ENCODE peak calls at places on chromosomes 4 and X, in ten cellular contexts. I is HCT116, H is upper lobe of left lung, U is sigmoid colon, K is transverse colon, X is endothelial cell of umbilical vein, N is stomach, O is GM23338, S is Panc1, J is K562. Y is an unnamed sample. For H3K27me3, the result is how much of the 10 kb centered on the place peaks cover.

GRCh38 chrX:108435261-108435660 is 3.0 kb downstream of the COL4A6 start:
- DNase-seq in I (no peak), H (no peak), U (no peak), K (no peak), X (no peak), N (no peak), O (no peak), S (no peak), J (no peak), Y (no peak)

GRCh38 chr4:1041936-1042330 is 30.5 kb downstream of the FGFRL1 start:
- DNase-seq in I (no peak), H (no peak), U (no peak), K (no peak), X (no peak), N (no peak), O (no peak), S (no peak), J (no peak), Y (no peak)

GRCh38 chrX:68693481-68694410 is 46.3 kb downstream of the STARD8 start:
- DNase-seq in I (no peak), H (peak), U (peak), K (peak), X (peak), N (peak), O (peak), S (no peak), J (peak), Y (no peak)

GRCh38 chrX:26915064-26915463 is 548.1 kb downstream of the PPP4R3C start:
- DNase-seq in I (no peak), H (no peak), U (no peak), K (no peak), X (peak), N (no peak), O (no peak), S (no peak), J (no peak), Y (no peak)

GRCh38 chr4:165359501-165359900 is 19.3 kb upstream of the CPE start:
- DNase-seq in I (no peak), H (no peak), U (no peak), K (no peak), X (no peak), N (no peak), O (no peak), S (no peak), J (no peak), Y (no peak)

GRCh38 chr4:180617203-180617602 is 1626.0 kb upstream of the TENM3 start:
- DNase-seq in I (no peak), H (no peak), U (no peak), K (no peak), X (no peak), N (no peak), O (peak), S (no peak), J (no peak), Y (no peak)

GRCh38 chr4:165234766-165235165 is 27.4 kb downstream of the KLHL2 start:
- DNase-seq in I (no peak), H (no peak), U (no peak), K (no peak), X (no peak), N (no peak), O (no peak), S (no peak), J (no peak), Y (no peak)

GRCh38 chr4:176778063-176778462 is 14.7 kb downstream of the VEGFC start:
- DNase-seq in I (no peak), H (no peak), U (no peak), K (no peak), X (peak), N (no peak), O (no peak), S (no peak), J (no peak), Y (no peak)

GRCh38 chrX:115892787-115893671 is 277.5 kb upstream of the AGTR2 start:
- DNase-seq in I (peak), H (peak), U (peak), K (peak), X (no peak), N (peak), O (peak), S (no peak), J (peak), Y (peak)

GRCh38 chr4:81237791-81238190 is 22.8 kb upstream of the PRKG2 start:
- DNase-seq in I (no peak), H (no peak), U (no peak), K (no peak), X (no peak), N (no peak), O (no peak), S (no peak), J (no peak), Y (no peak)

GRCh38 chr4:124322234-124322831 is 390.2 kb downstream of the ANKRD50 start:
- DNase-seq in I (peak), H (no peak), U (no peak), K (no peak), X (peak), N (no peak), O (peak), S (peak), J (peak), Y (no peak)

GRCh38 chr4:105843941-105844340 is 51.3 kb upstream of the NPNT start:
- DNase-seq in I (no peak), H (no peak), U (no peak), K (no peak), X (no peak), N (no peak), O (no peak), S (no peak), J (no peak), Y (no peak)

GRCh38 chr4:127525585-127525984 is 107.2 kb upstream of the INTU start:
- DNase-seq in I (no peak), H (no peak), U (no peak), K (no peak), X (no peak), N (no peak), O (no peak), S (no peak), J (peak), Y (no peak)

GRCh38 chrX:103640401-103641155 is 11.8 kb downstream of the TCEAL1 start:
- DNase-seq in I (no peak), H (no peak), U (no peak), K (no peak), X (peak), N (no peak), O (no peak), S (no peak), J (no peak), Y (no peak)

GRCh38 chr4:42167709-42168108 is 15.3 kb upstream of the BEND4 start:
- DNase-seq in I (no peak), H (no peak), U (no peak), K (no peak), X (no peak), N (no peak), O (no peak), S (no peak), J (no peak), Y (no peak)

GRCh38 chr4:3283916-3284315 is 8.9 kb upstream of the RGS12 start:
- DNase-seq in I (no peak), H (peak), U (no peak), K (no peak), X (no peak), N (peak), O (no peak), S (no peak), J (no peak), Y (peak)

GRCh38 chr4:105061136-105061696 is 85.5 kb upstream of the TET2 start:
- DNase-seq in I (peak), H (peak), U (no peak), K (peak), X (peak), N (no peak), O (peak), S (no peak), J (no peak), Y (no peak)

GRCh38 chr4:123640271-123640670 is 243.7 kb downstream of the SPRY1 start:
- DNase-seq in I (no peak), H (no peak), U (no peak), K (no peak), X (peak), N (no peak), O (no peak), S (no peak), J (no peak), Y (no peak)

GRCh38 chrX:9537781-9538180 is 72.9 kb downstream of the TBL1X start:
- DNase-seq in I (no peak), H (no peak), U (no peak), K (no peak), X (no peak), N (no peak), O (no peak), S (no peak), J (no peak), Y (no peak)

GRCh38 chrX:39296472-39296871 is 495.2 kb downstream of the MID1IP1 start:
- DNase-seq in I (no peak), H (no peak), U (no peak), K (no peak), X (no peak), N (no peak), O (no peak), S (no peak), J (no peak), Y (no peak)

GRCh38 chr4:117429506-117429905 is 344.1 kb upstream of the TRAM1L1 start:
- DNase-seq in I (no peak), H (no peak), U (no peak), K (no peak), X (no peak), N (no peak), O (no peak), S (no peak), J (no peak), Y (no peak)

GRCh38 chr4:98166025-98166730 is 22.9 kb upstream of the STPG2 start:
- DNase-seq in I (peak), H (peak), U (no peak), K (no peak), X (no peak), N (peak), O (no peak), S (no peak), J (no peak), Y (peak)

GRCh38 chrX:15673970-15674369 is 9.4 kb upstream of the CLTRN start:
- DNase-seq in I (no peak), H (no peak), U (no peak), K (no peak), X (no peak), N (no peak), O (no peak), S (no peak), J (no peak), Y (no peak)

GRCh38 chrX:75327607-75328006 is 53.7 kb downstream of the UPRT start:
- DNase-seq in I (no peak), H (no peak), U (no peak), K (no peak), X (no peak), N (no peak), O (no peak), S (no peak), J (no peak), Y (no peak)

GRCh38 chrX:136747003-136747986 is 33.4 kb downstream of the ARHGEF6 start:
- DNase-seq in I (no peak), H (peak), U (no peak), K (no peak), X (no peak), N (no peak), O (no peak), S (no peak), J (no peak), Y (no peak)

GRCh38 chrX:9003041-9003440 is 30.9 kb downstream of the FAM9B start:
- DNase-seq in I (no peak), H (no peak), U (no peak), K (no peak), X (no peak), N (no peak), O (no peak), S (no peak), J (no peak), Y (no peak)

GRCh38 chrX:29285670-29286069 is 698.4 kb downstream of the IL1RAPL1 start:
- DNase-seq in I (no peak), H (no peak), U (no peak), K (no peak), X (no peak), N (no peak), O (no peak), S (no peak), J (no peak), Y (no peak)

GRCh38 chr4:123866796-123867195 is 470.2 kb downstream of the SPRY1 start:
- DNase-seq in I (no peak), H (no peak), U (no peak), K (no peak), X (no peak), N (no peak), O (no peak), S (no peak), J (no peak), Y (no peak)

GRCh38 chrX:110397353-110397752 is 38.7 kb downstream of the RTL9 start:
- DNase-seq in I (no peak), H (no peak), U (no peak), K (no peak), X (no peak), N (no peak), O (no peak), S (no peak), J (no peak), Y (no peak)

GRCh38 chrX:20361890-20362262 is 95.2 kb upstream of the RPS6KA3 start:
- DNase-seq in I (no peak), H (peak), U (no peak), K (no peak), X (no peak), N (no peak), O (no peak), S (no peak), J (no peak), Y (no peak)

GRCh38 chr4:123559955-123560669 is 163.5 kb downstream of the SPRY1 start:
- DNase-seq in I (no peak), H (no peak), U (no peak), K (no peak), X (peak), N (no peak), O (peak), S (no peak), J (no peak), Y (no peak)

DNA sequence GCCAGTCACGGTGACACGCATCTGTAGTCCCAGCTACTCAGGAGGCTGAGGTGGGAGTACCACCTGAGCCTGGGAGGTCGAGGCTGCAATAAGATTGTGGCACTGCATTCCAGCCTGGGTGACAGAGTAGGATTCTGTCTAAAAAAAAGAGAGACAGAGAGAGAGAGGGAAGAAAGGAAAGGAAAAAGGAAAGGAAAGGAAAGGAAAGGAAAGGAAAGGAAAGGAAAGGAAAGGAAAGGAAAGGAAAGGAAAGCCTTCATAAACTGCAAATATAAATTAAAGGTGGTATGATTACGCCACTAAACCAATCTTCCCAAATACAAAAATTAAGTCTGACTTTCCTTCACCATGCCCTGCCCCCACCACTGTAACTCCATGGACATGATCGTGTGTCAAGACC is 259.3 kb upstream of the GATB start:
- DNase-seq in I (no peak), H (no peak), U (no peak), K (no peak), X (no peak), N (no peak), O (no peak), S (no peak), J (no peak), Y (no peak)
- TF ChIP-seq POLR2AphosphoS5 in I (no peak), H (no peak), U (no peak), K (no peak), X (no peak), N (no peak), O (no peak), S (no peak), J (no peak), Y (no peak)

DNA sequence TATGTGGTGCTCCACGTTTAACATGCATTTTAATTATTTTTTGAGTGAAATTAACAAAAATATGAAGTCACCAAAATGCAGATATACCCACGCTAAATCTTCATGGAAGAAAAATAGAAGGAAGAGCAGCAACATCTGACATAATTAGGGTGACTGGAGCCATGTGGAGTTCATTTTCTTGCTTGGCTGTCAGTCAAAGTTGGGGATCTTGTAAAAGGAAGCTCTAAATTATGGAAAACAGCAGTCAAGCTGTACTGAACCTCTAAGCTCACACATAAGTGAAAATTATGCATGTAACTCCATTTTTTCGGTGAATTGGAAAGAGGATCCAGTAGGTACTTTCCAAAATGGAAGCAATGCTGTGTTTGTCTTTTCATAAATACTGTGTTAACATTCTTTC is 9.7 kb upstream of the PDGFC start:
- DNase-seq in I (no peak), H (no peak), U (no peak), K (no peak), X (no peak), N (no peak), O (no peak), S (no peak), J (no peak), Y (no peak)
- H3K27me3 ChIP-seq in I (under half), H (under half), U (under half), K (under half), X (under half), N (under half), O (under half), S (under half), J (under half), Y (under half)

GRCh38 chr4:139227729-139228404 is 50.8 kb upstream of the ELF2 start:
- DNase-seq in I (peak), H (no peak), U (no peak), K (no peak), X (no peak), N (no peak), O (peak), S (no peak), J (peak), Y (no peak)
- TF ChIP-seq CTCF in I (peak), H (peak), U (no peak), K (no peak), X (peak), N (no peak), O (peak), S (peak), J (peak), Y (no peak)

GRCh38 chr4:159269956-159270355 is 167.1 kb downstream of the RAPGEF2 start:
- DNase-seq in I (no peak), H (no peak), U (no peak), K (no peak), X (no peak), N (no peak), O (no peak), S (no peak), J (no peak), Y (no peak)

GRCh38 chr4:159268607-159269006 is 165.7 kb downstream of the RAPGEF2 start:
- DNase-seq in I (no peak), H (no peak), U (no peak), K (no peak), X (no peak), N (no peak), O (no peak), S (no peak), J (no peak), Y (no peak)

GRCh38 chr4:159267940-159268327 is 165.1 kb downstream of the RAPGEF2 start:
- DNase-seq in I (no peak), H (no peak), U (no peak), K (no peak), X (no peak), N (no peak), O (no peak), S (no peak), J (no peak), Y (no peak)

GRCh38 chr4:159267023-159267939 is 164.4 kb downstream of the RAPGEF2 start:
- DNase-seq in I (no peak), H (no peak), U (no peak), K (no peak), X (peak), N (no peak), O (no peak), S (no peak), J (no peak), Y (no peak)

DNA sequence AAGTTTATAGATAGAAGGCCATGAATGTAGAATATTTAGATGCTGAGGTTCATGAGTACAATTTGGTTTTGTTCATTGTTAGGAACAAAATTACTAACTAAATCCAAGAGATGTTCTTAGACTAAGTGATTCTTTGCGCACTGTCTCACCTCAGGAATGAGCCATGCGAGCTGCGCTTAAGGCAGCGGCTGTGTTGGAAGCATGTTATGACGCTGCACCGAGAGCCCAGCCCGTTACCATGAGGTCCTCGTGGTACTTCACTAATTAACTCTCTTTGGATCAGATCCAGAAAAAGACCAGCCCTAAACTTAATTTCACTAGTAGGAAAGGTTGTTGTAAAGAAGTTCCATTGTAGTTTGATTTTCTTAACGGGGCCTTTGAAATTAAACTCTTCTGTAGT is 166.3 kb downstream of the RAPGEF2 start:
- DNase-seq in I (no peak), H (no peak), U (no peak), K (no peak), X (no peak), N (no peak), O (no peak), S (no peak), J (no peak), Y (no peak)
- TF ChIP-seq POLR2AphosphoS5 in I (no peak), H (no peak), U (no peak), K (no peak), X (no peak), N (no peak), O (no peak), S (no peak), J (no peak), Y (no peak)

DNA sequence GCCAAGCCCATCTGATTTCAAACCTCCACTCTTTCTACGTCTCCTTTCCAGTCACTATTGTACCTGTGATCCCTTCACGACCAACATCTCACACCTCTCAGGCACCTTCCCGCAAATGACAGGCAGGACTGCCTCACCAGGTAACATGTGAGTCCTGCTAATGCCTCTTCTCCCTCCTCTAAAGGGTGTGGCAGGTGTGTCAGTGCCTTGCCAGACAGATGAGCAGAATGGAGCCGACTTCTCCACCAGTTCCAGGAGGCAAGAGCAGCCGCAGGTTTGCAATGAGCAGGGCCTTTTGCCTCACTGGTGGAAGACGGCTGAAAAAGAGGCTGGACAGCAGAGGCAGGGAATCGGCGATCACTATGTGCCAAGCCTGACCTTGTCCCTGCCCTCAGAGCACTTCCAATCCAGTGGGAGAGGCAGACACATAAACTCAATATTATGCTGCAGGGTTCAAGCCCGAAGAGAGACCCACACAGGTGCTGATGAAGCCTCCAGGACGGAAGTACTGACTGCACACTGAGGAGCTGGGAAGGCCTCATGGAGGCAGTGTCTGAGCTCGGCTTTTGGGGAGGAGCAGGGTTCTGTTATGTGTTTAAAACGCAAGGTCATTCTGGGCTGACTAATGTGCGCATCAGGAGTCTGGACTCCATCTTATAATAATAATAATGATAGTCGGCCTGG is 57.9 kb downstream of the C4orf50 start:
- DNase-seq in I (no peak), H (peak), U (no peak), K (no peak), X (no peak), N (peak), O (no peak), S (no peak), J (no peak), Y (no peak)
- H3K27me3 ChIP-seq in I (under half), H (under half), U (under half), K (under half), X (under half), N (under half), O (under half), S (under half), J (under half), Y (under half)